ENCODE peak calls at places on chromosome 11, in four cellular contexts. S is pancreas, C is osteoblast, N is adrenal gland. G is an unnamed sample. For H3K4me1, the result is how much of the 10 kb centered on the place peaks cover.

GRCh38 chr11:127106142-127106541 is 105.6 kb upstream of the KIRREL3 start:
- DNase-seq in C (no peak), S (no peak), N (no peak), G (peak)

GRCh38 chr11:69122642-69123431 is 32.9 kb upstream of the SMIM38 start:
- DNase-seq in N (peak), S (peak), C (peak), G (peak)

GRCh38 chr11:6962141-6962540 is 35.9 kb downstream of the ZNF215 start:
- DNase-seq in S (no peak), C (no peak), N (no peak), G (no peak)

GRCh38 chr11:62875698-62876483 is 4.8 kb upstream of the SLC3A2 start:
- DNase-seq in N (no peak), C (no peak), S (no peak), G (no peak)

GRCh38 chr11:30282289-30282631 is 40.6 kb upstream of the ARL14EP start:
- DNase-seq in N (no peak), C (no peak), S (no peak), G (no peak)

GRCh38 chr11:126880872-126881271 is 119.7 kb downstream of the KIRREL3 start:
- DNase-seq in N (no peak), S (no peak), C (no peak), G (no peak)

GRCh38 chr11:21405403-21405802 is 736.0 kb downstream of the NELL1 start:
- DNase-seq in C (no peak), S (no peak), N (no peak), G (no peak)

GRCh38 chr11:130312046-130312445 is 2.7 kb downstream of the ZBTB44 start:
- DNase-seq in N (no peak), C (peak), S (no peak), G (no peak)

GRCh38 chr11:11701070-11701469 is 79.3 kb upstream of the GALNT18 start:
- DNase-seq in C (peak), N (no peak), S (no peak), G (no peak)

GRCh38 chr11:76978239-76978638 is 56.0 kb upstream of the B3GNT6 start:
- DNase-seq in C (no peak), S (no peak), N (no peak), G (no peak)

GRCh38 chr11:117830072-117830471 is 5.5 kb upstream of the FXYD2 start:
- DNase-seq in C (no peak), N (peak), S (peak), G (no peak)

GRCh38 chr11:43942651-43943356 is 367 bp downstream of the C11orf96 start:
- DNase-seq in N (peak), S (no peak), C (peak), G (peak)

GRCh38 chr11:121555172-121555571 is 102.4 kb upstream of the SORL1-AS1 start:
- DNase-seq in N (no peak), C (no peak), S (no peak), G (no peak)

GRCh38 chr11:87661270-87661669 is 514.0 kb downstream of the RAB38 start:
- DNase-seq in S (no peak), N (no peak), C (no peak), G (no peak)

GRCh38 chr11:14300661-14301304 is 58.2 kb downstream of the RRAS2 start:
- DNase-seq in N (peak), S (peak), C (peak), G (peak)

GRCh38 chr11:134254433-134254832 is 1.1 kb downstream of the ACAD8 start:
- DNase-seq in S (no peak), C (no peak), N (no peak), G (no peak)

GRCh38 chr11:43556892-43557291 is 123.6 kb upstream of the HSD17B12 start:
- DNase-seq in N (no peak), C (no peak), S (no peak), G (no peak)

GRCh38 chr11:77175021-77175842 is 47.2 kb downstream of the MYO7A start:
- DNase-seq in N (peak), C (no peak), S (no peak), G (no peak)

GRCh38 chr11:105100206-105100605 is 39.4 kb downstream of the CARD18 start:
- DNase-seq in S (no peak), N (no peak), C (no peak), G (no peak)

GRCh38 chr11:8110396-8110795 is 29.4 kb downstream of the TUB start:
- DNase-seq in N (no peak), C (no peak), S (no peak), G (no peak)

GRCh38 chr11:68796779-68797178 is 44.9 kb downstream of the CPT1A start:
- DNase-seq in S (no peak), N (no peak), C (no peak), G (no peak)

GRCh38 chr11:66070604-66071325 is 693 bp downstream of the PACS1 start:
- DNase-seq in S (peak), N (peak), C (peak), G (peak)

GRCh38 chr11:99585606-99586005 is 564.9 kb downstream of the CNTN5 start:
- DNase-seq in S (no peak), N (no peak), C (no peak), G (no peak)

GRCh38 chr11:3165916-3166267 is 782 bp upstream of the OSBPL5 start:
- DNase-seq in N (no peak), S (no peak), C (peak), G (no peak)

GRCh38 chr11:15926071-15926470 is 430.3 kb downstream of the SOX6 start:
- DNase-seq in S (no peak), N (no peak), C (no peak), G (no peak)

GRCh38 chr11:110856993-110857812 is 145.0 kb upstream of the ARHGAP20 start:
- DNase-seq in S (no peak), C (peak), N (no peak), G (no peak)

GRCh38 chr11:103406357-103406756 is 297.1 kb downstream of the DYNC2H1 start:
- DNase-seq in S (no peak), C (no peak), N (no peak), G (no peak)

GRCh38 chr11:123083623-123084029 is 21.7 kb upstream of the HSPA8 start:
- DNase-seq in N (peak), S (peak), C (peak), G (peak)

GRCh38 chr11:19557720-19558140 is 154.9 kb upstream of the NAV2 start:
- DNase-seq in S (peak), N (peak), C (peak), G (peak)

GRCh38 chr11:69986421-69987229 is 91.5 kb upstream of the ANO1 start:
- DNase-seq in N (no peak), C (peak), S (no peak), G (no peak)

GRCh38 chr11:6647282-6647679 is 8.3 kb downstream of the DCHS1 start:
- DNase-seq in N (no peak), S (no peak), C (no peak), G (peak)

DNA sequence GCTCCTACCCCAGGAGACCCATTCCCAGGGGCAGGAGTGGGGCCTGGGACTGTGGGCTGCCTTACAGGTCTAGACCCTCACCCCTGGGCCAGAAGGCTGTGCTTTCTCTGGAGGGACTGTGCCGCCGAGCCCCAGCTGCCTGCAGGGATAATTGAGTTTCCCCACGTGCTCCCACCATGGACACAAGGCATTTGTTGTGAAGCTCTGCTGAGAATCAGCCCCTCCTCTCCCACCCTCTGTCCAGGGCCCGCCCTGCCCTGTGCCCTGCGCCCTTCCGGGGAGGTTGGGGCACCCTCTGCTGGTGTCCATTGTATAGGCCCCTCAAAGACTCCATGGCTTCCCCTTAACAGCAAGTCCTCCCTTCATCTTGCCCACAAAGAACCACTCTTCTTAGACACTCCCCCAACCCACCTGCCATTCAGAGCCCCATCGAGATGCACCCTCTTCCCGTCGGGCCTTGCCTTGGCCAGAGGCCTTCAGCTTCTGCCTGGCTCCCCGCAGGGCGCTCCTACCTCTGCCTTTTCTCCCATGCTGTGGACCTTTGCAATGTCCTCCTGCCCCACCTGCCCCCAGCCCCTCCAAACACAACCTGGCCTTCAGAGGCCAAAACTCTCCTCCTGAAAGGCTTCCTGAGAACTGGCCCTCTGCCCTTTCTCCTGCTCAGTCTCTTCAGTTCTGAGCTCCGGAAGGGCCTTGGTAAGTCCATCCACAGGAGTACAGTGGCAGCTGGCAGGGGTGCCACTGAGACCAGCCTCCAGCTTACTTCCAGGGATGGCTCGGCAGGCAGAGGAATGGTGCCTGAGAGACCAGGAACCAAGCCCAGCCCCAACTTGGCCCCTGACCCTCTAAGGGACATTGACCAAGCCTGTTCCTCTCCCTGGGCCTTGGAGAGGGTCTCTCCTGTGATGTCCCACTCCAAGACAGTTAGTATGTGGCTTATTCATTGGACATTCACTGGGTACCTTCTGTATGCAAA is 22.4 kb downstream of the DUSP8 start:
- DNase-seq in N (no peak), C (peak), S (peak), G (no peak)
- TF ChIP-seq CTCF in N (no peak), C (no peak), S (no peak), G (no peak)

DNA sequence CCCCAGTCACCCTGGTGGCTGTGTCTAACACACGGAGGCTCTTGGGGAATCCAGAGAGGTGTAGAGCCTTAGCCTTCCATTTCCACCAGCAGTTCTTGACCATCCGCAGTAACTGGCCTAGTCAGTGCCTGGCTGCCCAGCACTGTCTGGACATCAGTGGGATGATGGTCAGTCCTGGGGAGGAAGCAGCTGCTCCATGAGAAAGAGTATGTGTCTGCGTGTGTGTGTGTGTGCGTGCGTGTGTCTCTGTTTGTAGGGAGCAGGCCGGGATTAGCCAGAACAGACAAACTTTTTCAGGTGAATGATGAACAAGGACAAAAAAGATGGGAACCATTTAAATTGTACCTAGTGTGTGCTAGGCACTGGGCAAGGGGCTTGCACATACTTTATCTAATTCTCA is 109.3 kb upstream of the SYT13 start:
- DNase-seq in C (no peak), N (no peak), S (no peak), G (no peak)
- H3K4me1 ChIP-seq in C (under half), N (under half), S (under half), G (under half)

DNA sequence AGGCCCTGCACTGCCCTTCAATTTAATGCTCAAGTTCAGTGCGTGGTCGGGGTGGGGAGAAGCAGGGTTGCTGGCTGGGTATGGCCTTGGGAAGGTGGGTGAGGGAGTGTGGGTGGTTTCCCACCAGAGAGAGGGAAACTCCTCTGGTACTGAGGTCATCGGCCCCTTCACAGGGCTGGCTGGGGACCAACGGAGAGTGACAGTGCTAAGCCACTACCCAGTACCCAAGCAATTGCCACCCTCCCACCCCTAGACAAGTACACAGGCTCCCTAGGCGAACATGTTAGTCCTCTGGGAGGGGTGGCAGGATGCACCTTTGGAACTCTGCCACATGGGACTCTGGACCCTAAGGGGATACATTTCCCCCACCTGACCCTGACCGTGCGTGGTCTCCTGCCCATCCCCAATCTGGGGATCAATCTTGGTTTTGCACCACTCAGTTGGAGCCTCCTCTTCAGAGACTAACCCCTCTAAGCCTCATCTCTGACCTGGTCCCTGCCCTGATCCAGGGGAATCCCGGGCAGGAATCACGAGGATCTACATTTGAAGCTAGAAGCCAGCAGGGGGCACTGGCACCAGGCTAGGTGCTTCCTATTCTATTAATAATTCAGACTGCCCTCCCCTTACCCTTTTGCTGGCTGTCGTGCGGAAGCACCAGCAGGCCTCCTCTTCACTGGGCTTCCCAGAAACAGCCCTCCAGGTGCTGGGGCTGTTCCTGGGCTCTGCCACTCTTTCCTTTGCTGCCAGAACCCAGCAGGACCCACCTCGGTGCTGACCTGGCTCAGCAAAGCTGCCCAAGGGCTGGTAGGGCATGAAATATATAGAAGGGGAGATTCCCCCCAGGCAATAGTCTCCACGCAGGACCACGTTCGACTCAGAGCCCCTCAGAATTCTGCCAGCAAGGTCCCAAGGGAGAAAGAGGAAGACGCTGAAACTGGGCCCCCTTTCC is 377.7 kb downstream of the TENM4 start:
- DNase-seq in N (no peak), C (peak), S (peak), G (peak)
- TF ChIP-seq CTCF in N (no peak), C (peak), S (peak), G (peak)

DNA sequence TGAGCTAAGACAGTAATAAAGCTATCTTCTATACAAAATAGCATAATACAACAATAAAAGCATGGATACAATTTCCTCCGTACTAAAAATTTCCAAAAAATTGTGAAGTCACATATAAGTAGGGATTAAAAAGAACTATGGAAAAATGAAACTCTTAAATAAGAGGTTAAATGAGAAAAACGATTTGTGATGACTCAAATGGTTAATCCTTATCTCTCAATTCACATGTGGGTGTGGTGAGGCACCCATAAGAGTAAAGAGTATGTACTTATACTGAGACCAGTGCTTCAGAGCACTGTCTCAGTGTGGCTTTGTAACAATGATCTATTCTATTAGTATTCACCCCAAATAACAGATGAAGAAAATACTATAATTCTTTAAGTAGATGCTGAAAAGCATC is 25.0 kb upstream of the CCDC34 start:
- DNase-seq in S (no peak), C (no peak), N (no peak), G (no peak)
- H3K4me1 ChIP-seq in S (under half), C (half or more), N (half or more), G (under half)

DNA sequence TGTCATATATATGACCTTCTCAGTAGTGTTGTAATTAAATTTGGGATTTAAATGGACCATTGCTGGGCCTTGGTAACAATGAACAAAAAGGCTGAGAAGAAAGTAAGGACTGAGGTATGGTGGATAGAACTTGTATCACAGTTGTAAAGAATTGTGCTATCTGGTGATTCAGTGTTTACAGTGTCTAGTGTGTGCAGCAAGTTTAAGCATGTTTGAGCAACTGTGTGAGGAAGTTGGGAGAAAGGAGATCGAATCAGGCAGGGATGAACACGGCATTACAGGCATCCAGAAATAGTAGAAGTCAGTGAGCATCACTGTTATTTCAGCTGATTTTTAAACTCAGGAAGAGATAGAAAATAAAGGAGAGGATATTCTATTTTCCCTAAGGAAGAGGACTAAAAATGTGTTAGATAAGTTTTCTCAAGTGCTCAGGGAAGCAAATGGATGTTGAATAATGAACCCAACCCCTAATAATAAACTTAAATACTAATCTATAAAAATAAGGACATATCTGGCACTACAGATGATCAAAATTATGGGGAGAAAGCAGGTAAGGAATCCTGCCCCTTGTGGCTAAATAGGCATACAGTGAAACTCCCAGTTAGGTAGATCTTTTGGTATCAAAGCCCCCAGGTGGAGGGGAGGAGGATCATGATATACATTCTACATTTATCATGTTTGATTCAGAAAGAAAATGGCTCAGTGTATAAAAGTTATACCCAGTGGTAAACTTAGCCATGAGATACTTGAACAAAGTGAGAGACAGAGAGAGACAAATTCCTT is 361.0 kb upstream of the ANO3 start:
- DNase-seq in N (no peak), S (no peak), C (no peak), G (no peak)
- TF ChIP-seq CTCF in N (no peak), S (no peak), C (peak), G (peak)

DNA sequence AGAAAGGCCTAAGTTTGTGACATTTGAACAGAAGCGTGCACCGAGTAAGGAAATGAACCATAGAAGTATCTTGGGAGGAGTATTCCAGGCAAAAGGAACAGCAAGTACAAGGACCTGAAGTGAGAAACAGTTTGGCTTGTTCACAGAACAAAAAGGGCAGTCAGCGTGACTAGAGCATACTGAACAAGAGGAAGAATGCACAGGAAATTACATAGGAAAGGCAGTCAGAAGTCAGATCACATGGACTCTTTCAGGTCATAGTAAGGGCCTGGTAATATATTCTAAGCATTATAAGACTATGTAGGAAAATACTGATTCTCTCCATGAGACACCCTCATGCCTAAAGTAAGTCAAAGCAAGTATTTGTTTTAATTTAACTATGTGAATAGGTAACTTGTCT is 52.3 kb upstream of the GAB2 start:
- DNase-seq in N (no peak), C (peak), S (no peak), G (no peak)
- H3K4me1 ChIP-seq in N (under half), C (under half), S (under half), G (under half)

DNA sequence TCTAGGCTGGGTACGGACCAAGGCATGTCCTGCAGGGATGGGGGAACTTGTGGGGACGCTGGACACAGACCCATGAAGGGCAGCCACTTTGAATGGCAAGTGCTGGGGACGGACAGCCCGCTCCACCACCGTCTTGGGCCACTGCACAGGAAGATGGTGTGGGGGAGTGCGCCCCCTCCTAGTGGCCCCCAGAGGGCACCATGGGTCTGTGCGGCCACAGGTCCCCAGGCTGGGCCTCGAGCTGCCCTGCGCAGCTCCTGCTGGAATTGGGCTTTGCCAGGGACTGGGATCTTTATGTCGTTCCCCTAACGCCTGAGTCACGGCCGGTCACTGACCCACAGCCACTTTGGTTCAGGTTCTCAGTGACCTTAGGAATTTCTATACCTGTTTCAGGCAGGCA is 44.4 kb downstream of the NAT10 start:
- DNase-seq in N (no peak), S (no peak), C (peak), G (no peak)
- TF ChIP-seq CTCF in N (peak), S (no peak), C (peak), G (peak)

G was measured in hepatocyte.